ENCODE peak calls at places on chromosome 3, in nine cellular contexts. P, E, B, M, G, L, Q, U and C are unnamed samples.

GRCh38 chr3:187186801-187187421 is 10.4 kb upstream of the RTP1 start:
- DNase-seq in P (no peak), E (peak; percentile 45), B (no peak), M (peak; percentile 98), G (no peak), L (peak; percentile 23), Q (no peak), U (no peak), C (no peak)

GRCh38 chr3:54863366-54863765 is 64.5 kb downstream of the LRTM1 start:
- DNase-seq in P (no peak), E (no peak), B (no peak), M (peak; percentile 73), G (no peak), L (no peak), Q (no peak), U (no peak), C (no peak)

GRCh38 chr3:141104151-141104741 is 53.1 kb downstream of the SPSB4 start:
- DNase-seq in P (no peak), E (peak; percentile 34), B (no peak), M (peak; percentile 3), G (no peak), L (no peak), Q (no peak), U (no peak), C (no peak)

GRCh38 chr3:32816439-32817194 is 1.2 kb upstream of the TRIM71 start:
- DNase-seq in P (no peak), E (no peak), B (no peak), M (peak; percentile 26), G (peak; percentile 46), L (no peak), Q (no peak), U (peak; percentile 66), C (no peak)

GRCh38 chr3:15089201-15089600 is 9.7 kb downstream of the RBSN start:
- DNase-seq in P (no peak), E (no peak), B (no peak), M (no peak), G (no peak), L (no peak), Q (no peak), U (no peak), C (no peak)

GRCh38 chr3:23041918-23042696 is 161.0 kb upstream of the UBE2E2 start:
- DNase-seq in P (peak; percentile 1), E (no peak), B (no peak), M (peak; percentile 60), G (no peak), L (no peak), Q (no peak), U (no peak), C (no peak)

GRCh38 chr3:187274977-187275338 is 16.6 kb downstream of the MASP1 start:
- DNase-seq in P (no peak), E (no peak), B (no peak), M (no peak), G (no peak), L (no peak), Q (no peak), U (no peak), C (no peak)

GRCh38 chr3:128222771-128223386 is 69.6 kb downstream of the EEFSEC start:
- DNase-seq in P (no peak), E (no peak), B (no peak), M (no peak), G (no peak), L (no peak), Q (no peak), U (no peak), C (no peak)

GRCh38 chr3:138367912-138368311 is 19.5 kb downstream of the MRAS start:
- DNase-seq in P (no peak), E (peak; percentile 59), B (no peak), M (peak; percentile 45), G (no peak), L (no peak), Q (no peak), U (no peak), C (no peak)

GRCh38 chr3:152173627-152174026 is 95.1 kb upstream of the MBNL1 start:
- DNase-seq in P (no peak), E (no peak), B (no peak), M (no peak), G (no peak), L (no peak), Q (no peak), U (no peak), C (no peak)

GRCh38 chr3:63908081-63908736 is 4.0 kb downstream of the SCAANT1 start:
- DNase-seq in P (no peak), E (no peak), B (no peak), M (peak; percentile 42), G (no peak), L (no peak), Q (no peak), U (no peak), C (no peak)

GRCh38 chr3:123936400-123936799 is 24.6 kb downstream of the CCDC14 start:
- DNase-seq in P (no peak), E (no peak), B (no peak), M (no peak), G (no peak), L (no peak), Q (no peak), U (no peak), C (no peak)

GRCh38 chr3:134614955-134615354 is 35.9 kb downstream of the KY start:
- DNase-seq in P (no peak), E (no peak), B (no peak), M (no peak), G (no peak), L (no peak), Q (no peak), U (no peak), C (no peak)

GRCh38 chr3:99730870-99731269 is 86.8 kb upstream of the CMSS1 start:
- DNase-seq in P (no peak), E (no peak), B (no peak), M (no peak), G (no peak), L (no peak), Q (no peak), U (no peak), C (no peak)

GRCh38 chr3:99131876-99132275 is 230.4 kb upstream of the DCBLD2 start:
- DNase-seq in P (no peak), E (no peak), B (no peak), M (peak; percentile 77), G (no peak), L (no peak), Q (no peak), U (no peak), C (no peak)

GRCh38 chr3:53375019-53375418 is 27.7 kb upstream of the DCP1A start:
- DNase-seq in P (peak; percentile 65), E (peak; percentile 36), B (peak; percentile 53), M (peak; percentile 21), G (peak; percentile 71), L (peak; percentile 73), Q (no peak), U (peak; percentile 72), C (peak; percentile 46)

GRCh38 chr3:21642433-21642832 is 108.6 kb downstream of the ZNF385D start:
- DNase-seq in P (no peak), E (no peak), B (no peak), M (peak; percentile 47), G (no peak), L (no peak), Q (no peak), U (no peak), C (no peak)

GRCh38 chr3:174783502-174783901 is 75.6 kb upstream of the NAALADL2 start:
- DNase-seq in P (no peak), E (no peak), B (no peak), M (no peak), G (no peak), L (no peak), Q (no peak), U (no peak), C (no peak)

GRCh38 chr3:3065876-3066275 is 44.3 kb downstream of the IL5RA start:
- DNase-seq in P (no peak), E (no peak), B (no peak), M (peak; percentile 69), G (no peak), L (no peak), Q (no peak), U (no peak), C (no peak)

GRCh38 chr3:126745760-126746394 is 41.8 kb downstream of the CHCHD6 start:
- DNase-seq in P (no peak), E (peak; percentile 72), B (no peak), M (no peak), G (no peak), L (no peak), Q (no peak), U (no peak), C (peak; percentile 16)

GRCh38 chr3:107662109-107662477 is 139.3 kb downstream of the BBX start:
- DNase-seq in P (no peak), E (no peak), B (no peak), M (peak; percentile 84), G (no peak), L (peak; percentile 16), Q (no peak), U (no peak), C (no peak)

GRCh38 chr3:135516143-135516542 is 449.4 kb upstream of the PPP2R3A start:
- DNase-seq in P (peak; percentile 22), E (no peak), B (no peak), M (peak; percentile 65), G (no peak), L (no peak), Q (no peak), U (no peak), C (no peak)

GRCh38 chr3:117463716-117464115 is 754.1 kb downstream of the TUSC7 start:
- DNase-seq in P (no peak), E (no peak), B (no peak), M (no peak), G (no peak), L (no peak), Q (no peak), U (no peak), C (no peak)

GRCh38 chr3:123791417-123791816 is 92.7 kb downstream of the MYLK start:
- DNase-seq in P (no peak), E (no peak), B (no peak), M (peak; percentile 92), G (no peak), L (no peak), Q (no peak), U (no peak), C (no peak)

GRCh38 chr3:105656607-105657504 is 212.0 kb downstream of the CBLB start:
- DNase-seq in P (no peak), E (no peak), B (no peak), M (peak; percentile 21), G (no peak), L (no peak), Q (no peak), U (no peak), C (no peak)

GRCh38 chr3:8595935-8596262 is 48.7 kb downstream of the SSUH2 start:
- DNase-seq in P (no peak), E (no peak), B (no peak), M (no peak), G (no peak), L (no peak), Q (no peak), U (no peak), C (no peak)

GRCh38 chr3:79604681-79605080 is 163.1 kb downstream of the ROBO1 start:
- DNase-seq in P (no peak), E (no peak), B (no peak), M (peak; percentile 72), G (no peak), L (no peak), Q (no peak), U (no peak), C (no peak)

GRCh38 chr3:47082519-47082918 is 81.4 kb downstream of the SETD2 start:
- DNase-seq in P (no peak), E (no peak), B (no peak), M (peak; percentile 51), G (peak; percentile 31), L (peak; percentile 31), Q (no peak), U (peak; percentile 36), C (no peak)

GRCh38 chr3:15750879-15751278 is 46.9 kb downstream of the ANKRD28 start:
- DNase-seq in P (no peak), E (no peak), B (no peak), M (no peak), G (no peak), L (no peak), Q (no peak), U (no peak), C (no peak)

GRCh38 chr3:45942051-45942825 is 1.0 kb upstream of the CXCR6 start:
- DNase-seq in P (no peak), E (no peak), B (no peak), M (no peak), G (no peak), L (no peak), Q (no peak), U (no peak), C (no peak)

GRCh38 chr3:189430166-189430565 is 201.0 kb upstream of the TP63 start:
- DNase-seq in P (no peak), E (no peak), B (no peak), M (no peak), G (no peak), L (no peak), Q (no peak), U (no peak), C (no peak)